ENCODE peak calls at places on chromosome 13, in six cellular contexts. I is lower lobe of right lung, Y is K562, D is GM23248, A is SK-N-SH, K is fibroblast of lung. T is an unnamed sample.

GRCh38 chr13:73656863-73657262 is 477.3 kb downstream of the KLF12 start:
- DNase-seq in D (peak; percentile 52), Y (no peak), I (no peak), A (no peak), K (no peak), T (no peak)

GRCh38 chr13:50334944-50335343 is 319.7 kb downstream of the KCNRG start:
- DNase-seq in D (no peak), I (no peak), A (no peak), Y (peak; percentile 18), K (no peak), T (peak; percentile 49)

GRCh38 chr13:49683489-49683888 is 7.8 kb downstream of the EBPL start:
- DNase-seq in I (no peak), A (no peak), D (no peak), K (no peak), Y (no peak), T (no peak)

GRCh38 chr13:106151056-106151699 is 384.3 kb downstream of the EFNB2 start:
- DNase-seq in A (no peak), D (peak; percentile 84), I (no peak), K (peak; percentile 94), Y (no peak), T (peak; percentile 43)

GRCh38 chr13:73464758-73465628 is 406.2 kb downstream of the KLF5 start:
- DNase-seq in D (no peak), Y (peak; percentile 21), A (no peak), K (no peak), I (no peak), T (no peak)

GRCh38 chr13:62243146-62243545 is 827.5 kb upstream of the PCDH20 start:
- DNase-seq in K (no peak), A (no peak), D (no peak), I (no peak), Y (no peak), T (no peak)

GRCh38 chr13:95182570-95183285 is 118.5 kb downstream of the ABCC4 start:
- DNase-seq in K (no peak), D (no peak), A (no peak), Y (no peak), I (no peak), T (no peak)

GRCh38 chr13:107554355-107554905 is 660.9 kb downstream of the LIG4 start:
- DNase-seq in D (no peak), I (no peak), Y (no peak), K (no peak), A (no peak), T (no peak)

GRCh38 chr13:73090116-73090811 is 31.5 kb downstream of the KLF5 start:
- DNase-seq in A (no peak), K (peak; percentile 65), I (no peak), D (peak; percentile 77), Y (peak; percentile 15), T (no peak)

GRCh38 chr13:101289764-101290163 is 126.5 kb downstream of the NALCN start:
- DNase-seq in K (peak; percentile 59), I (no peak), A (peak; percentile 79), Y (no peak), D (peak; percentile 69), T (peak; percentile 51)

DNA sequence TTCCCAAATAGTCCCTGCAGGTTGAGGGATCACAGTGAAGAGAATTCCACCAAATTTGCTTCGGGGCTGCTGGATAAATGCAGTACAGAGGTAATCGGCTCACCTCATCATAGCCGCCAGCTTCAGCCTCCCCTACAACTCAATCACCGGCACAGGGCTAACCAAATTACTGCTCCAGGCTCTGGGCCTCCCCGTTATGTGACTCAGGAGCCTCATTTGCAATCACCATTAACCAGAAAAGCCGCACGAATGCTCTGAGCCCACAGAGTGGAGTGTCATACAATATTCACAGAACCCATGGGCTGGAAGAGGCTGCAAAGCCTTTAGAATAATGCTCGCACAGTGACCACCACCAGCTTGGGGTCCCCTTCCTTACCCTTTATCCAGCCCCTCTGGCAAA is 4.9 kb downstream of the SIAH3 start:
- DNase-seq in K (no peak), D (no peak), I (no peak), A (no peak), Y (no peak), T (no peak)
- H3K27me3 ChIP-seq in K (peaks cover 29% of the 10 kb centered on the region), D (peaks cover 51% of the 10 kb centered on the region), I (peaks cover 16% of the 10 kb centered on the region), A (peaks cover 18% of the 10 kb centered on the region), Y (peaks cover 46% of the 10 kb centered on the region), T (peaks cover 13% of the 10 kb centered on the region)

GRCh38 chr13:99803141-99803540 is 168.4 kb downstream of the ZIC5 start:
- DNase-seq in I (no peak), A (no peak), Y (no peak), D (no peak), K (no peak), T (no peak)

GRCh38 chr13:99805361-99805760 is 166.2 kb downstream of the ZIC5 start:
- DNase-seq in D (no peak), Y (no peak), K (no peak), I (no peak), A (no peak), T (no peak)

GRCh38 chr13:99800951-99801350 is 170.6 kb downstream of the ZIC5 start:
- DNase-seq in D (no peak), A (no peak), K (no peak), Y (no peak), I (no peak), T (no peak)

GRCh38 chr13:99800004-99800403 is 171.6 kb downstream of the ZIC5 start:
- DNase-seq in D (no peak), I (no peak), A (no peak), K (no peak), Y (peak; percentile 29), T (no peak)

DNA sequence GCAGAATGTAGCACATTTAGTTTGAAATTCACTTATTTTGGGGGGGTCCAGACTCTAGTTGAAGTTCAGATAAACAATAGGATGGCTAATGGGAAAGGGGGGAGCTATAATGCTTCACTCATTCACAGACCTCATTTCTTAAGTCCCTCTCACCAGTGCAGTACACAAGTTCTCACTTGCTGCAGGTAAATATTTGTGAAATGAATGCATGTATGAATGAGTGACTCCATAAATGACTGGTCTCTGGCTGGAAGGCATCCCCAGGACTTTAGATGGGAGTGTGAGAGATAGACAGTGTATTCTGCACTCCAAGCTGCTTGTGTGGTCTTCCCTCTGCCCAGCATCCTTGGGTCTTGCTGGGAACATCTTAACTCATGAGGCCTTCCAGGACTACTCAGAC is 169.2 kb downstream of the ZIC5 start:
- DNase-seq in K (no peak), Y (no peak), D (no peak), I (no peak), A (no peak), T (no peak)
- H3K4me1 ChIP-seq in K (no peaks in the 10 kb centered on the region), Y (no peaks in the 10 kb centered on the region), D (no peaks in the 10 kb centered on the region), I (no peaks in the 10 kb centered on the region), A (no peaks in the 10 kb centered on the region), T (peaks cover 10% of the 10 kb centered on the region)

GRCh38 chr13:114249062-114249461 is 14.4 kb downstream of the CDC16 start:
- DNase-seq in I (no peak), K (no peak), D (no peak), Y (no peak), A (no peak), T (no peak)
- H3K36me3 ChIP-seq in I (peaks cover 100% of the 10 kb centered on the region), K (peaks cover 17% of the 10 kb centered on the region), D (peaks cover 66% of the 10 kb centered on the region), Y (peaks cover 87% of the 10 kb centered on the region), A (peaks cover 88% of the 10 kb centered on the region), T (peaks cover 70% of the 10 kb centered on the region)

GRCh38 chr13:27969073-27969865 is at the start of gene CDX2:
- DNase-seq in Y (no peak), K (no peak), I (no peak), A (peak; percentile 22), D (no peak), T (peak; percentile 83)

GRCh38 chr13:27967203-27967735 is 1.8 kb downstream of the CDX2 start:
- DNase-seq in I (no peak), K (no peak), D (no peak), A (no peak), Y (no peak), T (no peak)

GRCh38 chr13:27966641-27967202 is 2.4 kb downstream of the CDX2 start:
- DNase-seq in D (no peak), K (no peak), I (no peak), Y (no peak), A (peak; percentile 44), T (peak; percentile 29)

GRCh38 chr13:27968316-27969072 is 621 bp downstream of the CDX2 start:
- DNase-seq in A (peak; percentile 33), I (no peak), Y (no peak), D (no peak), K (no peak), T (no peak)

GRCh38 chr13:27967736-27968315 is 1.3 kb downstream of the CDX2 start:
- DNase-seq in K (no peak), I (no peak), Y (no peak), D (no peak), A (peak; percentile 25), T (peak; percentile 58)
- H3K27me3 ChIP-seq in K (peaks cover 71% of the 10 kb centered on the region), I (peaks cover 100% of the 10 kb centered on the region), Y (peaks cover 81% of the 10 kb centered on the region), D (peaks cover 96% of the 10 kb centered on the region), A (peaks cover 88% of the 10 kb centered on the region), T (peaks cover 7% of the 10 kb centered on the region)

DNA sequence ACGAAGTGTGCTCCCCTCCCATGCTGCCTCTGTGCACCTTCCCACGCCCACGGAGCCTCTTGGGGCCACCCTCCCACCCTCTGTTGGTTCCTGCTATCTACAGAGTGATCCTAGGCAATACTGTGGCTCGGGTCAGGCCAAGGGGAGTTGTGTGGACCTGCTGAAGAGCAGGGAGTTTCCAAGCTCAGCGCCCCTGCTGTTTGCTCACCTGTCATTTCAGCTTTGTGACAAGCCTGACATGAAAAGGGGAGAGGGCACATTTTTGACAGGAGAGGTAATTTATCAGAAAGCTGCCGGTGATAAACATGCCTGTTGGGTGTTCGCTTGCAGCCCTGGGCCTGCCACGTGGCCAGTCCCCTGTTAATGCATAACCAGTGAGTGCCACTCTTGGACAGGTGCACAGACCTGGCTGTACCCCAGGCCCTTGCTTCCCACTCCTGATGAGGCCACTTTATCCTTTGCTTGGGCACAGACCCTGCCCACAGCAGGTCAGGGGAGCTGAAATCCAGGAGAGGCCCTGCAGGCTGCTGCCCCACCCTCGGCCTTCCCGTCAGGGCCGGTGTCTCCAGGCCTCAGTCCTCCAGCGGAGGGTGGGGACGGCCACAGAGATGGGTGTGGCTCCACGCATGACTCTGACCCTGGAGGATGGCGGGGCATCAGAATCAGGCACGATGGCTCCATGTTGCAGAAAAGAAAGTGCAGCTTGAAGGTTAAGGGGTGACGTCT is 201.5 kb upstream of the GPR12 start:
- DNase-seq in Y (peak; percentile 32), D (no peak), K (no peak), I (peak; percentile 82), A (no peak), T (no peak)
- H3K4me1 ChIP-seq in Y (peaks cover 4% of the 10 kb centered on the region), D (no peaks in the 10 kb centered on the region), K (peaks cover 6% of the 10 kb centered on the region), I (peaks cover 13% of the 10 kb centered on the region), A (no peaks in the 10 kb centered on the region), T (no peaks in the 10 kb centered on the region)